ENCODE peak calls at places on chromosomes 11 and 22, in six cellular contexts. P is lower lobe of right lung; J is effector memory CD4-positive, alpha-beta T cell; K is GM23338; V is body of pancreas; X is CD4-positive, CD25-positive, alpha-beta regulatory T cell. N is an unnamed sample. For H3K27me3 and H3K36me3, the result is how much of the 10 kb centered on the place peaks cover.

GRCh38 chr11:12529041-12529440 is 145.2 kb upstream of the TEAD1 start:
- DNase-seq in K (no peak), V (no peak), P (no peak), J (no peak), X (no peak), N (no peak)

GRCh38 chr11:15969281-15969680 is 387.1 kb downstream of the SOX6 start:
- DNase-seq in X (no peak), J (no peak), K (no peak), V (peak), P (no peak), N (no peak)

GRCh38 chr11:62501432-62501891 is 45.1 kb downstream of the AHNAK start:
- DNase-seq in J (no peak), K (no peak), P (no peak), X (no peak), V (no peak), N (no peak)

GRCh38 chr11:40292636-40293585 is 1166.5 kb downstream of the LRRC4C start:
- DNase-seq in K (peak), P (no peak), V (no peak), X (no peak), J (no peak), N (no peak)

GRCh38 chr11:46348986-46349401 is 1.7 kb downstream of the DGKZ start:
- DNase-seq in V (no peak), X (peak), J (no peak), K (no peak), P (no peak), N (peak)

GRCh38 chr11:104620991-104621390 is 277.3 kb downstream of the CASP12 start:
- DNase-seq in P (no peak), K (no peak), V (no peak), X (no peak), J (no peak), N (no peak)

GRCh38 chr11:35166369-35167360 is 27.7 kb downstream of the CD44 start:
- DNase-seq in P (no peak), K (no peak), J (no peak), X (no peak), V (no peak), N (peak)

GRCh38 chr11:42200311-42200710 is 740.9 kb upstream of the LRRC4C start:
- DNase-seq in J (no peak), V (no peak), P (no peak), K (no peak), X (no peak), N (no peak)

GRCh38 chr22:25327018-25327755 is 107.7 kb downstream of the CRYBB2 start:
- DNase-seq in V (no peak), J (no peak), P (no peak), K (no peak), X (no peak), N (no peak)

GRCh38 chr11:65438257-65439151 is 15.9 kb downstream of the NEAT1 start:
- DNase-seq in K (no peak), X (no peak), J (no peak), P (no peak), V (no peak), N (no peak)

GRCh38 chr11:128548655-128549255 is 38.6 kb downstream of the ETS1 start:
- DNase-seq in X (peak), P (peak), V (peak), J (no peak), K (peak), N (peak)

GRCh38 chr11:131909426-131910200 is 539.2 kb downstream of the NTM start:
- DNase-seq in P (no peak), X (no peak), V (no peak), J (no peak), K (no peak), N (no peak)

GRCh38 chr11:124670732-124671131 is 2.8 kb downstream of the SIAE start:
- DNase-seq in J (no peak), V (no peak), K (peak), P (no peak), X (peak), N (peak)

GRCh38 chr11:66478823-66479740 is 1.2 kb upstream of the DPP3 start:
- DNase-seq in P (peak), K (peak), X (peak), J (no peak), V (peak), N (no peak)

GRCh38 chr22:48444320-48445112 is 1383.2 kb downstream of the BRD1 start:
- DNase-seq in V (no peak), X (no peak), K (no peak), P (peak), J (no peak), N (no peak)

DNA sequence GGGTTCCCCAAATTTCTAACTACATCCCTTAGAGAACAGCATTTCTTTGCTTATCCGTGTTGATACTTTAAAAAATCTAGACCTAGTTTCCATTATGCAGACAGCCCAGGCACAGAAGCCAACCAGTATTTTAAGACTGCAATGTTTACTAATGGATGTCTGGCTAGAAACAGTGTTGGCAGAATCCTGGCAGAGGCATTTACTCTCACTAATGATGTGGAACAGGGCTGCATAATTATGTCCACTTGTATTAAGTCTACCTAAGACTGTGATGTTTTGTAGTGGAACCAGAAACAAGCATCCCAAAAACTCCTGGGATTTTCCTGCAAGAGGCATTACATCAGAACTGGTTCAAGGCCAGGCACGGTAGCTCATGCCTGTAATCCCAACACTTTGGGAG is 50.2 kb upstream of the PICALM start:
- DNase-seq in X (no peak), J (no peak), K (no peak), P (no peak), V (no peak), N (no peak)
- H3K27ac ChIP-seq in X (no peak), J (no peak), K (no peak), P (no peak), V (no peak), N (no peak)

DNA sequence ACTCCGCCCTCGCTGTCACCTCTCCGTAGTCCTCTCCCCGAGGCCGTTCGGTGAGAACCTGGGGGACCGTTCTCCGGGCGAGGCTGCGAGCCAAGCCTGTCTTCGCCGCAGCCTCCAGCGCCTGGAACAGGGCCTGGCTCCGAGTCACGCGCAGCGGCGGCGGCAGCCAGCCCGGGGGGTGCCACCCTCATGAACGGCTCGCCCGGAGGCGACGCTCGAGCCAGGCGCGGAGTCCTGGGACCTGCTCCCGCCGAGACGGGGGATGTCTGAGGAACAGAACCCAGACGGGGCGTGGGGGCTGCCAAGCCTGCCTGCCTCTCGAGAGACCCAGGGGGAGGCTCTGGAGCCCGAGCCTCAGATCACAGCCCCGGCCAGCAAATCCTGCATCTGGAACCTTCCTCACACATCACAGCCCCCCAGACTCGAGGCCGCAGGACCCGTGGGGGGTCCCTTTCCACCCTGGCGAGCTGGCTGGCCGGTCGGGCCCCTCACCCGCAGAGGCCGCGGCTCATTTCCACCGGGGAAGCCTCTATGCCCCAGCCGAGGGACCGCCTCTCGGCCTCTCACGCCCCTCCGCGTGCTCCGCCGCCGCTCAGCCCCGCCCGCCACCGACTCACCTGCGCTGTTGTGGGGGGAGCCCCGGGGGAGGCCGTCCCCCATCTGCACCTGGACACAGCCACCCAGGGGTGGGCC is 4.1 kb downstream of the SHISA8 start:
- DNase-seq in X (peak), V (peak), J (no peak), P (no peak), K (peak), N (peak)
- H3K27me3 ChIP-seq in X (under half), V (under half), J (half or more), P (half or more), K (half or more), N (under half)

GRCh38 chr11:34052608-34053160 is 1.2 kb downstream of the CAPRIN1 start:
- DNase-seq in X (no peak), J (no peak), K (peak), P (peak), V (peak), N (no peak)
- H3K36me3 ChIP-seq in X (under half), J (under half), K (under half), P (under half), V (under half), N (under half)

GRCh38 chr11:120186799-120187591 is 23.8 kb upstream of the OAF start:
- DNase-seq in J (no peak), P (no peak), X (no peak), V (peak), K (no peak), N (no peak)

GRCh38 chr11:120184946-120185677 is 25.7 kb upstream of the OAF start:
- DNase-seq in P (no peak), K (no peak), V (peak), X (no peak), J (no peak), N (no peak)

GRCh38 chr11:120185678-120186407 is 25.0 kb upstream of the OAF start:
- DNase-seq in K (no peak), J (no peak), X (no peak), V (peak), P (no peak), N (no peak)

GRCh38 chr11:120184371-120184945 is 26.4 kb upstream of the OAF start:
- DNase-seq in P (no peak), J (no peak), K (no peak), V (peak), X (no peak), N (no peak)

GRCh38 chr11:120186408-120186798 is 24.4 kb upstream of the OAF start:
- DNase-seq in V (no peak), P (no peak), K (no peak), X (no peak), J (no peak), N (no peak)
- H3K27ac ChIP-seq in V (peak), P (peak), K (no peak), X (no peak), J (no peak), N (no peak)

DNA sequence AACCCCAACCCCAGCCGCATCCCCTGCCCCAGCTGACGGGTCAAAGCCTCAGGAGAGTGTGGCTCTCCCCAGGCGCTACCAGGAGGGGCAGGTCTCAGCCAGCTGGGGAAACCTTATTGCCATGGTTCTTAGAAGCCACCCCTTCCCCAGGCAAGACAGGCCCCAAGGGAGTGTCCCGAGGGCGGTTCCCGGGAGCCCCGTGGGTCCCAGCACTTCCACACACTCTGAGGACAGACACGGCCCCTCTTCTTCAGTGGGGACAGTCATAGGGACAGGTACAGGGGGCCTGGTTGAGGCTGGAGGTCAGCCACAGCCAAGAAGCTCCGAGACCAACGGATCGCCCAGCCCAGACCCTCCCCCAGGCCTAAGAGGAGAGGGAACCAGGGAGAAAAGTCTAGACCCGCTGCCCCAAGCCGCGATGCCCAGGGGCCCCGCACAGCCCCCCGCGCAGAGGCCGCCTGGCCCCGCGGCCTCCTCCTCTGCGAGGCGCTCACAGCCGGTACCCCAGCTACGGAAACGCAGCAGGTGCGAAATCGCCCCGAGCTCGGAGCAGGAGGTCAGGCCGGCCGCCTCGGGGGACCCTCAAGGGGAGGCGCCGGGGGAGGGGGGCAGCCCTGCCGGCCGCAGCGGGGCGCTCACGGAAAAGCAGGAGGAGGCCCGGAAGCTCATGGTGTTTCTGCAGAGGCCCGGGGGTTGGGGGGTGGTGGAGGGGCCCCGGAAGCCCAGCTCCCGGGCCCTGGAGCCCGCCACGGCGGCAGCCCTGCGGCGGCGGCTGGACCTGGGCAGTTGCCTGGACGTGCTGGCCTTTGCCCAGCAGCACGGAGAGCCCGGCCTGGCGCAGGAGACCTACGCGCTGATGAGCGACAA is 2.6 kb downstream of the KLHDC7B start:
- DNase-seq in V (peak), J (no peak), K (no peak), X (peak), P (peak), N (peak)
- H3K27me3 ChIP-seq in V (under half), J (under half), K (under half), X (under half), P (under half), N (under half)